ENCODE peak calls at places on chromosomes 16 and 17, in seven cellular contexts. Y is head of caudate nucleus; W is stimulated activated CD4-positive, alpha-beta T cell treated with anti-CD3 and anti-CD28 coated beads, Interleukin-4, amount 100 ng/mL, for 1 hour; G is psoas muscle; C is T-helper 1 cell; D is C1 segment of cervical spinal cord; O is amniotic stem cell. P is an unnamed sample.

GRCh38 chr17:78002166-78002565 is 43.7 kb downstream of the TNRC6C start:
- DNase-seq in Y (no peak), W (no peak), G (no peak), C (no peak), D (no peak), O (no peak), P (no peak)

GRCh38 chr16:60110531-60110930 is 1376.4 kb upstream of the GOT2 start:
- DNase-seq in Y (no peak), W (no peak), G (no peak), C (no peak), D (no peak), O (no peak), P (no peak)

GRCh38 chr17:76000016-76000754 is 470 bp upstream of the CDK3 start:
- DNase-seq in Y (no peak), W (peak; percentile 70), G (no peak), C (peak; percentile 48), D (no peak), O (no peak), P (no peak)

GRCh38 chr17:52027620-52028019 is 130.9 kb downstream of the CA10 start:
- DNase-seq in Y (no peak), W (no peak), G (no peak), C (no peak), D (no peak), O (no peak), P (no peak)

GRCh38 chr16:29820271-29820701 is at the start of gene MVP:
- DNase-seq in Y (peak; percentile 44), W (peak; percentile 56), G (peak; percentile 68), C (no peak), D (peak; percentile 38), O (peak; percentile 42), P (peak; percentile 55)

GRCh38 chr17:81131486-81132196 is 33.7 kb upstream of the PVALEF start:
- DNase-seq in Y (no peak), W (no peak), G (no peak), C (no peak), D (no peak), O (no peak), P (no peak)

GRCh38 chr17:57879437-57880085 is 29.7 kb upstream of the MRPS23 start:
- DNase-seq in Y (no peak), W (peak; percentile 20), G (peak; percentile 61), C (no peak), D (no peak), O (no peak), P (no peak)

GRCh38 chr16:85401917-85402766 is 211.0 kb upstream of the GSE1 start:
- DNase-seq in Y (no peak), W (no peak), G (no peak), C (no peak), D (no peak), O (no peak), P (no peak)

GRCh38 chr17:9308069-9308468 is 267.6 kb downstream of the STX8 start:
- DNase-seq in Y (no peak), W (no peak), G (no peak), C (no peak), D (no peak), O (no peak), P (no peak)

GRCh38 chr17:10394201-10394887 is 21.5 kb upstream of the MYH13 start:
- DNase-seq in Y (no peak), W (no peak), G (no peak), C (no peak), D (no peak), O (no peak), P (no peak)

GRCh38 chr17:42233148-42233547 is 38.9 kb upstream of the GHDC start:
- DNase-seq in Y (no peak), W (no peak), G (no peak), C (no peak), D (no peak), O (no peak), P (no peak)

GRCh38 chr16:88505405-88506082 is 52.5 kb downstream of the ZFPM1 start:
- DNase-seq in Y (no peak), W (peak; percentile 67), G (peak; percentile 44), C (peak; percentile 60), D (no peak), O (no peak), P (no peak)

GRCh38 chr16:70685061-70685937 is 554 bp downstream of the MTSS2 start:
- DNase-seq in Y (no peak), W (no peak), G (peak; percentile 37), C (no peak), D (no peak), O (no peak), P (no peak)

P was measured in tibial nerve.